ENCODE peak calls at places on chromosomes 16 and 17, in six cellular contexts. P is B cell; F is CD8-positive, alpha-beta memory T cell; V is activated effector memory CD4-positive, alpha-beta T cell treated with anti-CD3 and anti-CD28 coated beads, Interleukin-2, amount 50 U/mL, for 16 hours; U is stimulated activated CD4-positive, alpha-beta T cell treated with anti-CD3 and anti-CD28 coated beads, Interleukin-1b, Interleukin-23, amount 100 ng/mL, for 24 hours; E is GM04504. T is an unnamed sample.

GRCh38 chr17:61383689-61384201 is 15.9 kb upstream of the TBX2 start:
- DNase-seq in P (no peak), F (no peak), V (no peak), U (no peak), E (peak; percentile 33), T (no peak)

GRCh38 chr17:58184308-58184985 is 8.1 kb upstream of the EPX start:
- DNase-seq in P (no peak), F (no peak), V (no peak), U (no peak), E (no peak), T (no peak)

GRCh38 chr16:62638324-62638911 is 602.2 kb upstream of the CDH8 start:
- DNase-seq in P (no peak), F (no peak), V (no peak), U (no peak), E (no peak), T (no peak)

GRCh38 chr17:80026359-80027042 is 9.2 kb downstream of the TBC1D16 start:
- DNase-seq in P (no peak), F (no peak), V (no peak), U (no peak), E (no peak), T (no peak)

GRCh38 chr17:42541041-42541833 is 5.2 kb downstream of the NAGLU start:
- DNase-seq in P (no peak), F (no peak), V (no peak), U (no peak), E (no peak), T (no peak)

GRCh38 chr17:3022197-3022596 is 41.2 kb downstream of the OR1D5 start:
- DNase-seq in P (no peak), F (no peak), V (no peak), U (no peak), E (no peak), T (no peak)

GRCh38 chr17:67765623-67766022 is 47.9 kb downstream of the NOL11 start:
- DNase-seq in P (no peak), F (no peak), V (peak; percentile 10), U (no peak), E (no peak), T (no peak)

GRCh38 chr16:74896389-74897370 is 88.2 kb downstream of the WDR59 start:
- DNase-seq in P (no peak), F (no peak), V (no peak), U (no peak), E (peak; percentile 39), T (no peak)

GRCh38 chr16:79061199-79061598 is 539.3 kb downstream of the MAF start:
- DNase-seq in P (no peak), F (no peak), V (no peak), U (no peak), E (no peak), T (no peak)

GRCh38 chr17:68843522-68843921 is 111.7 kb downstream of the ABCA8 start:
- DNase-seq in P (no peak), F (no peak), V (no peak), U (no peak), E (no peak), T (no peak)

GRCh38 chr17:43020789-43021738 is 1.1 kb downstream of the VAT1 start:
- DNase-seq in P (peak; percentile 65), F (no peak), V (no peak), U (no peak), E (peak; percentile 66), T (no peak)

GRCh38 chr17:36183001-36183810 is 6.8 kb upstream of the TBC1D3B start:
- DNase-seq in P (no peak), F (no peak), V (peak; percentile 63), U (no peak), E (peak; percentile 29), T (no peak)

GRCh38 chr16:70796301-70796700 is 4.7 kb downstream of the VAC14 start:
- DNase-seq in P (no peak), F (no peak), V (no peak), U (no peak), E (no peak), T (no peak)

GRCh38 chr16:67181346-67181745 is 2.4 kb downstream of the MATCAP1 start:
- DNase-seq in P (no peak), F (no peak), V (no peak), U (no peak), E (peak; percentile 77), T (no peak)

GRCh38 chr16:75093598-75094540 is 22.7 kb downstream of the LDHD start:
- DNase-seq in P (no peak), F (no peak), V (peak; percentile 21), U (no peak), E (no peak), T (no peak)

GRCh38 chr16:1158456-1159324 is 5.8 kb downstream of the CACNA1H start:
- DNase-seq in P (no peak), F (no peak), V (no peak), U (no peak), E (no peak), T (no peak)

GRCh38 chr17:70343134-70343533 is 173.8 kb downstream of the KCNJ2 start:
- DNase-seq in P (no peak), F (no peak), V (no peak), U (no peak), E (no peak), T (no peak)

GRCh38 chr17:71519285-71519684 is 601.5 kb upstream of the SOX9 start:
- DNase-seq in P (no peak), F (no peak), V (no peak), U (no peak), E (no peak), T (no peak)

GRCh38 chr17:43442711-43443110 is 41.1 kb upstream of the DHX8 start:
- DNase-seq in P (no peak), F (no peak), V (no peak), U (no peak), E (no peak), T (no peak)

T was measured in activated naive CD8-positive, alpha-beta T cell treated with anti-CD3 and anti-CD28 coated beads, Interleukin-2, amount 50 U/mL, for 16 hours.